ENCODE peak calls at places on chromosomes 2 and 18, in four cellular contexts. One of them, this sample, is unnamed.
A peak's percentile ranks its signal among the peaks of the same experiment; 100 is the strongest.

GRCh38 chr2:75146221-75146902 is 53.0 kb downstream of the TACR1 start:
- DNase-seq in pancreas: no peak
- DNase-seq in HS-5: no peak
- DNase-seq in glomerular endothelial cell: no peak
- DNase-seq in this sample: no peak

GRCh38 chr2:150596071-150596470 is 108.6 kb upstream of the RND3 start:
- DNase-seq in pancreas: no peak
- DNase-seq in HS-5: no peak
- DNase-seq in glomerular endothelial cell: no peak
- DNase-seq in this sample: no peak

GRCh38 chr2:166375736-166376487 is at the start of gene SCN9A:
- DNase-seq in pancreas: peak; percentile 93
- DNase-seq in HS-5: no peak
- DNase-seq in glomerular endothelial cell: no peak
- DNase-seq in this sample: peak; percentile 92

GRCh38 chr2:217838409-217838831 is 164.4 kb downstream of the TNS1 start:
- DNase-seq in pancreas: no peak
- DNase-seq in HS-5: no peak
- DNase-seq in glomerular endothelial cell: no peak
- DNase-seq in this sample: no peak

GRCh38 chr2:174778479-174778962 is 14.2 kb upstream of the CHRNA1 start:
- DNase-seq in pancreas: peak; percentile 26
- DNase-seq in HS-5: peak; percentile 86
- DNase-seq in glomerular endothelial cell: no peak
- DNase-seq in this sample: peak; percentile 42

GRCh38 chr18:741931-742512 is 29.6 kb upstream of the ENOSF1 start:
- DNase-seq in pancreas: no peak
- DNase-seq in HS-5: peak; percentile 10
- DNase-seq in glomerular endothelial cell: peak; percentile 51
- DNase-seq in this sample: no peak

GRCh38 chr2:176096986-176097819 is 2.4 kb upstream of the HOXD12 start:
- DNase-seq in pancreas: peak; percentile 52
- DNase-seq in HS-5: peak; percentile 60
- DNase-seq in glomerular endothelial cell: no peak
- DNase-seq in this sample: peak; percentile 69

GRCh38 chr2:121120991-121121390 is 164.0 kb downstream of the TFCP2L1 start:
- DNase-seq in pancreas: no peak
- DNase-seq in HS-5: no peak
- DNase-seq in glomerular endothelial cell: no peak
- DNase-seq in this sample: no peak

GRCh38 chr2:279956-280654 is 7.8 kb downstream of the ALKAL2 start:
- DNase-seq in pancreas: no peak
- DNase-seq in HS-5: no peak
- DNase-seq in glomerular endothelial cell: no peak
- DNase-seq in this sample: no peak

GRCh38 chr2:102540882-102541281 is 67.9 kb downstream of the SLC9A4 start:
- DNase-seq in pancreas: no peak
- DNase-seq in HS-5: no peak
- DNase-seq in glomerular endothelial cell: no peak
- DNase-seq in this sample: no peak

GRCh38 chr2:231648579-231649174 is 56.0 kb downstream of the TEX44 start:
- DNase-seq in pancreas: peak; percentile 72
- DNase-seq in HS-5: no peak
- DNase-seq in glomerular endothelial cell: no peak
- DNase-seq in this sample: peak; percentile 78

GRCh38 chr2:168742258-168742932 is 60.0 kb upstream of the NOSTRIN start:
- DNase-seq in pancreas: no peak
- DNase-seq in HS-5: no peak
- DNase-seq in glomerular endothelial cell: no peak
- DNase-seq in this sample: no peak

GRCh38 chr2:30204281-30204680 is 27.1 kb upstream of the LBH start:
- DNase-seq in pancreas: no peak
- DNase-seq in HS-5: no peak
- DNase-seq in glomerular endothelial cell: no peak
- DNase-seq in this sample: no peak

GRCh38 chr2:228545749-228546148 is 364.3 kb upstream of the SPHKAP start:
- DNase-seq in pancreas: no peak
- DNase-seq in HS-5: no peak
- DNase-seq in glomerular endothelial cell: no peak
- DNase-seq in this sample: no peak

GRCh38 chr18:57666818-57667497 is 45.3 kb upstream of the NARS1 start:
- DNase-seq in pancreas: no peak
- DNase-seq in HS-5: peak; percentile 49
- DNase-seq in glomerular endothelial cell: no peak
- DNase-seq in this sample: no peak

GRCh38 chr2:144183744-144184143 is 336.2 kb downstream of the ZEB2 start:
- DNase-seq in pancreas: no peak
- DNase-seq in HS-5: peak; percentile 80
- DNase-seq in glomerular endothelial cell: no peak
- DNase-seq in this sample: no peak

GRCh38 chr2:133352719-133353118 is 215.5 kb downstream of the NCKAP5 start:
- DNase-seq in pancreas: no peak
- DNase-seq in HS-5: no peak
- DNase-seq in glomerular endothelial cell: no peak
- DNase-seq in this sample: no peak

GRCh38 chr2:64766841-64767669 is 113.3 kb upstream of the SERTAD2 start:
- DNase-seq in pancreas: no peak
- DNase-seq in HS-5: no peak
- DNase-seq in glomerular endothelial cell: no peak
- DNase-seq in this sample: no peak

GRCh38 chr2:234867882-234868285 is 83.9 kb upstream of the SH3BP4 start:
- DNase-seq in pancreas: no peak
- DNase-seq in HS-5: no peak
- DNase-seq in glomerular endothelial cell: no peak
- DNase-seq in this sample: no peak

GRCh38 chr2:45922577-45922988 is 271.1 kb downstream of the PRKCE start:
- DNase-seq in pancreas: no peak
- DNase-seq in HS-5: no peak
- DNase-seq in glomerular endothelial cell: no peak
- DNase-seq in this sample: no peak

GRCh38 chr18:8705941-8706544 is 687 bp downstream of the MTCL1 start:
- DNase-seq in pancreas: no peak
- DNase-seq in HS-5: no peak
- DNase-seq in glomerular endothelial cell: no peak
- DNase-seq in this sample: peak; percentile 35

GRCh38 chr18:14922965-14923565 is 175.1 kb downstream of the ANKRD30B start:
- DNase-seq in pancreas: no peak
- DNase-seq in HS-5: no peak
- DNase-seq in glomerular endothelial cell: no peak
- DNase-seq in this sample: no peak

GRCh38 chr2:71454221-71455010 is 1.1 kb downstream of the DYSF start:
- DNase-seq in pancreas: no peak
- DNase-seq in HS-5: no peak
- DNase-seq in glomerular endothelial cell: no peak
- DNase-seq in this sample: peak; percentile 72

This sample was measured in right lobe of liver.